ENCODE peak calls at places on chromosomes 13 and 19, in five cellular contexts. V is WTC11, J is mucosa of descending colon, I is stomach, U is heart left ventricle. T is an unnamed sample.

GRCh38 chr19:5302396-5302795 is 38.2 kb downstream of the PTPRS start:
- DNase-seq in I (no peak), V (no peak), U (no peak), J (no peak), T (no peak)

GRCh38 chr19:13597625-13598024 is 91.3 kb upstream of the CACNA1A start:
- DNase-seq in J (peak), V (peak), U (peak), I (peak), T (peak)

GRCh38 chr13:25911020-25911419 is 140.8 kb downstream of the SHISA2 start:
- DNase-seq in I (no peak), V (peak), J (no peak), U (no peak), T (no peak)

GRCh38 chr13:33139186-33139585 is 123.0 kb downstream of the KL start:
- DNase-seq in U (peak), I (no peak), V (no peak), J (peak), T (no peak)

GRCh38 chr19:41304706-41305483 is 5.1 kb upstream of the CCDC97 start:
- DNase-seq in V (no peak), J (no peak), U (no peak), I (no peak), T (no peak)

GRCh38 chr19:41018736-41019290 is 27.7 kb downstream of the CYP2B6 start:
- DNase-seq in I (no peak), V (no peak), U (no peak), J (no peak), T (no peak)

GRCh38 chr19:41547569-41547968 is 28.4 kb upstream of the CEACAM21 start:
- DNase-seq in V (no peak), J (no peak), I (no peak), U (no peak), T (no peak)

GRCh38 chr13:76503756-76504155 is 382.4 kb downstream of the KCTD12 start:
- DNase-seq in I (no peak), V (no peak), U (no peak), J (no peak), T (no peak)

GRCh38 chr13:40550130-40550529 is 116.3 kb downstream of the FOXO1 start:
- DNase-seq in J (no peak), U (no peak), V (no peak), I (no peak), T (no peak)

GRCh38 chr19:55086730-55087541 is 11.3 kb downstream of the EPS8L1 start:
- DNase-seq in U (peak), V (peak), I (peak), J (peak), T (no peak)

GRCh38 chr19:4474504-4475136 is 2.5 kb downstream of the HDGFL2 start:
- DNase-seq in I (no peak), J (no peak), V (peak), U (no peak), T (peak)

GRCh38 chr19:29001922-29002247 is 211.1 kb downstream of the UQCRFS1 start:
- DNase-seq in J (no peak), U (no peak), I (no peak), V (no peak), T (no peak)

GRCh38 chr13:100240109-100240779 is 151.4 kb downstream of the PCCA start:
- DNase-seq in I (no peak), J (no peak), V (no peak), U (no peak), T (peak)

GRCh38 chr19:15332311-15332996 is at the start of gene BRD4:
- DNase-seq in V (peak), I (peak), J (peak), U (peak), T (peak)

GRCh38 chr13:107025991-107026390 is 458.1 kb upstream of the ARGLU1 start:
- DNase-seq in V (no peak), U (peak), J (no peak), I (no peak), T (no peak)

GRCh38 chr13:20565120-20565736 is 1.7 kb upstream of the IFT88 start:
- DNase-seq in V (no peak), J (no peak), U (no peak), I (no peak), T (no peak)

GRCh38 chr13:39765801-39766463 is 110.5 kb downstream of the COG6 start:
- DNase-seq in V (peak), U (peak), J (peak), I (peak), T (peak)

GRCh38 chr19:14450168-14450874 is 17.2 kb downstream of the PKN1 start:
- DNase-seq in J (peak), I (no peak), U (no peak), V (peak), T (peak)

GRCh38 chr19:55080121-55080914 is 4.6 kb downstream of the EPS8L1 start:
- DNase-seq in U (peak), V (peak), I (peak), J (peak), T (no peak)

GRCh38 chr19:51566489-51567100 is 4.5 kb upstream of the ZNF175 start:
- DNase-seq in I (no peak), U (no peak), V (no peak), J (no peak), T (no peak)

GRCh38 chr13:38582133-38582532 is 104.7 kb upstream of the FREM2 start:
- DNase-seq in V (no peak), I (no peak), U (no peak), J (peak), T (peak)

GRCh38 chr19:13615890-13616289 is 109.6 kb upstream of the CACNA1A start:
- DNase-seq in U (no peak), V (no peak), I (no peak), J (no peak), T (no peak)

GRCh38 chr13:113643593-113643992 is 14.4 kb downstream of the ATP4B start:
- DNase-seq in U (no peak), I (no peak), J (no peak), V (no peak), T (no peak)

GRCh38 chr13:36126496-36126895 is 4.7 kb downstream of the DCLK1 start:
- DNase-seq in J (no peak), V (no peak), U (no peak), I (no peak), T (no peak)

GRCh38 chr13:23621316-23621645 is 51.1 kb downstream of the TNFRSF19 start:
- DNase-seq in V (no peak), I (no peak), U (no peak), J (no peak), T (no peak)

GRCh38 chr19:2391118-2391725 is 31.2 kb downstream of the TMPRSS9 start:
- DNase-seq in J (peak), I (peak), U (peak), V (no peak), T (peak)

GRCh38 chr13:45482571-45483173 is 17.9 kb downstream of the COG3 start:
- DNase-seq in J (no peak), U (no peak), I (no peak), V (no peak), T (no peak)

GRCh38 chr13:40477623-40478608 is 188.5 kb downstream of the FOXO1 start:
- DNase-seq in V (no peak), U (peak), I (no peak), J (no peak), T (no peak)

GRCh38 chr13:73325351-73326214 is 266.8 kb downstream of the KLF5 start:
- DNase-seq in J (peak), U (no peak), I (no peak), V (no peak), T (no peak)

GRCh38 chr19:1161716-1162115 is 12.4 kb downstream of the SBNO2 start:
- DNase-seq in I (peak), J (no peak), V (no peak), U (no peak), T (peak)

GRCh38 chr19:13906525-13906904 is 514 bp downstream of the CC2D1A start:
- DNase-seq in V (no peak), I (peak), J (peak), U (no peak), T (peak)

GRCh38 chr13:62096652-62097051 is 681.0 kb upstream of the PCDH20 start:
- DNase-seq in U (no peak), V (no peak), J (no peak), I (no peak), T (no peak)

GRCh38 chr19:18291590-18292459 is 10.4 kb upstream of the JUND start:
- DNase-seq in U (peak), J (peak), V (peak), I (peak), T (peak)